ENCODE peak calls at places on chromosomes 13 and 19, in five cellular contexts. Z is heart left ventricle, S is tibial nerve, X is lung, E is pancreas. C is an unnamed sample. For H3K4me1, the result is how much of the 10 kb centered on the place peaks cover.

GRCh38 chr19:14156971-14157717 is 20.8 kb upstream of the ASF1B start:
- DNase-seq in E (no peak), Z (no peak), X (no peak), S (no peak), C (no peak)

GRCh38 chr19:28171983-28172382 is 1041.0 kb downstream of the UQCRFS1 start:
- DNase-seq in S (no peak), E (no peak), Z (no peak), X (no peak), C (no peak)

GRCh38 chr13:29174093-29174492 is 354.0 kb downstream of the MTUS2 start:
- DNase-seq in E (no peak), Z (no peak), S (no peak), X (no peak), C (no peak)

GRCh38 chr13:41311607-41312500 is 787 bp downstream of the NAA16 start:
- DNase-seq in Z (peak), X (peak), S (no peak), E (no peak), C (peak)

GRCh38 chr13:43874512-43875092 is 4.9 kb downstream of the CCDC122 start:
- DNase-seq in S (no peak), Z (no peak), E (no peak), X (no peak), C (no peak)

GRCh38 chr19:19054315-19054938 is 9.4 kb upstream of the SLC25A42 start:
- DNase-seq in Z (no peak), E (no peak), X (no peak), S (no peak), C (no peak)

GRCh38 chr13:113953561-113953960 is 20.3 kb downstream of the C13orf46 start:
- DNase-seq in S (no peak), E (peak), Z (peak), X (no peak), C (peak)

GRCh38 chr13:66974889-66975288 is 255.2 kb downstream of the PCDH9 start:
- DNase-seq in Z (no peak), E (no peak), X (no peak), S (no peak), C (no peak)

GRCh38 chr19:9945319-9945966 is 9.1 kb upstream of the OLFM2 start:
- DNase-seq in Z (peak), E (no peak), X (peak), S (peak), C (peak)

GRCh38 chr19:35498220-35498619 is 8.0 kb upstream of the KRTDAP start:
- DNase-seq in S (no peak), Z (no peak), X (no peak), E (no peak), C (no peak)

GRCh38 chr19:17575871-17576757 is 20.7 kb downstream of the COLGALT1 start:
- DNase-seq in E (peak), S (no peak), X (no peak), Z (no peak), C (no peak)

GRCh38 chr13:72204291-72204690 is 337.3 kb upstream of the DACH1 start:
- DNase-seq in S (no peak), X (no peak), Z (no peak), E (no peak), C (no peak)

GRCh38 chr13:99688776-99689175 is 187.5 kb downstream of the TM9SF2 start:
- DNase-seq in E (no peak), S (no peak), X (no peak), Z (no peak), C (no peak)

GRCh38 chr13:99691552-99691951 is 190.3 kb downstream of the TM9SF2 start:
- DNase-seq in Z (no peak), E (no peak), S (no peak), X (no peak), C (no peak)

GRCh38 chr13:99687728-99688397 is 186.6 kb downstream of the TM9SF2 start:
- DNase-seq in S (no peak), E (no peak), Z (no peak), X (no peak), C (no peak)

GRCh38 chr13:99690426-99691189 is 189.3 kb downstream of the TM9SF2 start:
- DNase-seq in S (no peak), Z (no peak), E (no peak), X (no peak), C (no peak)

GRCh38 chr13:99689955-99690354 is 188.7 kb downstream of the TM9SF2 start:
- DNase-seq in S (no peak), E (no peak), Z (no peak), X (no peak), C (no peak)
- H3K4me1 ChIP-seq in S (under half), E (under half), Z (under half), X (under half), C (under half)

DNA sequence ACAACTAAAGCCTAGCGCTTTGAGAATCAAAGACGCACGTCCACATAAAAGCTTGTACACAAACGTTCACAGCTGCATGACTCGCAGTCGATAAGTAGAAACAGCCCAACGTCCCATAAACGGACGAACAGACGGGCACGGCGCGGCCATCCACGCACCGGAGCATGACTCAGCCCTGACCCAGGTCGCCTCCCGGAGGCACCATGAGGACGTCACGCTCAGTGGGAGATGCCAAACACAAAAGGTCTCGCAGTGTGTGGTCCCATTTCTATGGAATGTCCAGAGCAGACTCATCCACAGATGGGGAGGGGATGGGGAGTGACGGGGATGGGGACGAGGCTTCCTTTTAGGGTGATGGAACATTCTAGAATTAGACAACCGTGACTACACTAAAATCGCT is 9.4 kb downstream of the POLRMT start:
- DNase-seq in X (no peak), S (peak), Z (no peak), E (no peak), C (no peak)
- H3K27ac ChIP-seq in X (no peak), S (peak), Z (no peak), E (no peak), C (no peak)

GRCh38 chr19:8366961-8367326 is 3.0 kb downstream of the ANGPTL4 start:
- DNase-seq in S (no peak), Z (peak), X (no peak), E (no peak), C (peak)
- H3K4me1 ChIP-seq in S (under half), Z (under half), X (under half), E (under half), C (under half)

GRCh38 chr19:58038688-58039204 is 4.9 kb downstream of the ZSCAN1 start:
- DNase-seq in X (no peak), Z (no peak), S (no peak), E (no peak), C (no peak)

GRCh38 chr19:58037927-58038687 is 4.3 kb downstream of the ZSCAN1 start:
- DNase-seq in E (no peak), Z (no peak), X (no peak), S (no peak), C (no peak)

GRCh38 chr19:58033741-58034475 is at the start of gene ZSCAN1:
- DNase-seq in Z (peak), E (peak), X (peak), S (peak), C (peak)

GRCh38 chr19:58035863-58036262 is 2.0 kb downstream of the ZSCAN1 start:
- DNase-seq in S (no peak), Z (no peak), X (no peak), E (no peak), C (no peak)

DNA sequence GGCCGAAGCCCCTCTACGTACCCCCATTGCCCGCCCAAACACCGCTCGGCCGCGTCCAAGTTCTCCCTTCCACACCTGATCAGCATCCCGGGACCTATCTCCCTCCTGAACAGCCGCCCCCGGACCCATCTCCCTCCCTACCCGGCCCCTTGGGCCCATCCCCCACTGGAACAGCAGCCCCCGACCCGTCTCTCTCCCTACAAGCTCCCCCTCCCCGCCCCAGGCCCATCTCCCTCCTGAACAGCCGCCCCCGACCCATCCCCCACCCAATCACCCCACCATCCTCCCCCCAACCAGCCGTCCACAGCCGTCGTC is 608 bp downstream of the ZSCAN1 start:
- DNase-seq in Z (no peak), X (no peak), E (no peak), S (no peak), C (no peak)
- H3K27ac ChIP-seq in Z (no peak), X (no peak), E (no peak), S (no peak), C (no peak)

DNA sequence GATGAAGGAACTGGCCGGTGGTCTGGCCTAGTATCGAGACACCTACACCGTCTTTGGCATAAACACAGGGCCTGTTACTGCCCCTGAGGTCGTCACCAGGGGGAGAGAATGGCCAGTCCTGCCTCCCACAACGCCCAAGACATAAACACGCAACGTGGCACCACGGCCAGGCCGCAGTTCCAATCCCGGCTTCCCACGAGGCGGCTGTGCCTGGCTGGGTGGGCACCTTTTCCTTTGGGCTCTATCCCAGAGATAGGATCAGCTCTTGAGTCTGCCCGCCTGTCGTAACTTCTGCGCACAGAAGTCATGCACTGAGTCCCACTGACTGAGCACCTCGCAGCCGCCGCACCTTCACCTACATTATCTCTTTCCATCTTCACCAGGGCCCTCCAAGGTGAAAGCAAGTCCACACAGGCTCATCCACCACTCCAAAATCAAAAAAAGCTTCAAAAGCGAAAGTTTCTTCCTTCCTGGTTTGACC is 1.1 kb downstream of the MIER2 start:
- DNase-seq in X (no peak), E (no peak), Z (no peak), S (no peak), C (no peak)
- H3K4me1 ChIP-seq in X (under half), E (under half), Z (under half), S (under half), C (under half)

GRCh38 chr19:6272913-6273600 is 6.7 kb downstream of the MLLT1 start:
- DNase-seq in Z (no peak), S (no peak), X (no peak), E (no peak), C (no peak)
- H3K27ac ChIP-seq in Z (peak), S (peak), X (peak), E (peak), C (peak)

C was measured in right lobe of liver.